ENCODE peak calls at places on chromosomes 12 and 14, in four cellular contexts. D is tibial artery, L is A549, N is heart right ventricle. G is an unnamed sample.
A peak's percentile ranks its signal among the peaks of the same experiment; 100 is the strongest.

GRCh38 chr14:84068288-84068687 is 1461.7 kb upstream of the FLRT2 start:
- DNase-seq in D (no peak), N (no peak), L (no peak), G (no peak)

GRCh38 chr12:132075026-132075713 is 68.9 kb downstream of the DDX51 start:
- DNase-seq in L (no peak), D (no peak), N (no peak), G (no peak)

GRCh38 chr14:44657688-44658388 is 150.8 kb upstream of the FSCB start:
- DNase-seq in L (no peak), D (no peak), N (no peak), G (peak; percentile 11)

GRCh38 chr14:36208690-36209278 is 32.3 kb upstream of the PTCSC3 start:
- DNase-seq in D (no peak), L (no peak), N (no peak), G (no peak)

GRCh38 chr14:45526715-45527549 is 273.9 kb upstream of the MIS18BP1 start:
- DNase-seq in N (no peak), L (peak; percentile 20), D (no peak), G (no peak)

GRCh38 chr14:77921820-77922219 is 121.9 kb downstream of the ADCK1 start:
- DNase-seq in N (no peak), L (no peak), D (no peak), G (no peak)

GRCh38 chr12:57845478-57846284 is 848 bp downstream of the CTDSP2 start:
- DNase-seq in N (peak; percentile 82), L (peak; percentile 55), D (peak; percentile 68), G (peak; percentile 30)

GRCh38 chr12:89768586-89769482 is 60.2 kb upstream of the ATP2B1 start:
- DNase-seq in L (peak; percentile 18), N (no peak), D (no peak), G (peak; percentile 89)

GRCh38 chr12:46452061-46452615 is 79.6 kb upstream of the SLC38A2 start:
- DNase-seq in N (no peak), D (no peak), L (no peak), G (peak; percentile 66)

GRCh38 chr12:52203126-52203921 is 11.5 kb upstream of the KRT80 start:
- DNase-seq in D (peak; percentile 69), N (no peak), L (peak; percentile 66), G (peak; percentile 88)

GRCh38 chr14:54447231-54447692 is 6.1 kb upstream of the CNIH1 start:
- DNase-seq in L (peak; percentile 37), N (no peak), D (no peak), G (peak; percentile 88)

GRCh38 chr12:14892726-14893442 is 7.2 kb upstream of the MGP start:
- DNase-seq in N (no peak), D (peak; percentile 83), L (no peak), G (peak; percentile 48)

GRCh38 chr12:52645120-52645761 is 6.8 kb downstream of the KRT2 start:
- DNase-seq in N (no peak), D (no peak), L (no peak), G (no peak)

GRCh38 chr12:93777249-93777648 is 100.1 kb downstream of the CRADD start:
- DNase-seq in L (no peak), N (no peak), D (no peak), G (peak; percentile 72)

GRCh38 chr14:74427651-74428050 is 1.6 kb upstream of the SYNDIG1L start:
- DNase-seq in L (no peak), D (no peak), N (no peak), G (no peak)

GRCh38 chr12:34405286-34406227 is 383.3 kb downstream of the ALG10 start:
- DNase-seq in N (peak; percentile 3), L (no peak), D (peak; percentile 2), G (no peak)

GRCh38 chr14:104137297-104138097 is 890 bp upstream of the KIF26A start:
- DNase-seq in L (peak; percentile 76), N (peak; percentile 80), D (peak; percentile 46), G (peak; percentile 6)

GRCh38 chr12:108589028-108589839 is 8.7 kb downstream of the TMEM119 start:
- DNase-seq in N (no peak), D (no peak), L (no peak), G (peak; percentile 74)

GRCh38 chr12:46933947-46934346 is 108.2 kb upstream of the SLC38A4 start:
- DNase-seq in N (no peak), D (no peak), L (peak; percentile 22), G (peak; percentile 54)

GRCh38 chr12:132343294-132343972 is 14.0 kb upstream of the GALNT9 start:
- DNase-seq in N (no peak), D (no peak), L (no peak), G (no peak)

GRCh38 chr14:22887260-22887989 is 4.4 kb downstream of the REM2 start:
- DNase-seq in D (no peak), N (no peak), L (peak; percentile 67), G (peak; percentile 90)

DNA sequence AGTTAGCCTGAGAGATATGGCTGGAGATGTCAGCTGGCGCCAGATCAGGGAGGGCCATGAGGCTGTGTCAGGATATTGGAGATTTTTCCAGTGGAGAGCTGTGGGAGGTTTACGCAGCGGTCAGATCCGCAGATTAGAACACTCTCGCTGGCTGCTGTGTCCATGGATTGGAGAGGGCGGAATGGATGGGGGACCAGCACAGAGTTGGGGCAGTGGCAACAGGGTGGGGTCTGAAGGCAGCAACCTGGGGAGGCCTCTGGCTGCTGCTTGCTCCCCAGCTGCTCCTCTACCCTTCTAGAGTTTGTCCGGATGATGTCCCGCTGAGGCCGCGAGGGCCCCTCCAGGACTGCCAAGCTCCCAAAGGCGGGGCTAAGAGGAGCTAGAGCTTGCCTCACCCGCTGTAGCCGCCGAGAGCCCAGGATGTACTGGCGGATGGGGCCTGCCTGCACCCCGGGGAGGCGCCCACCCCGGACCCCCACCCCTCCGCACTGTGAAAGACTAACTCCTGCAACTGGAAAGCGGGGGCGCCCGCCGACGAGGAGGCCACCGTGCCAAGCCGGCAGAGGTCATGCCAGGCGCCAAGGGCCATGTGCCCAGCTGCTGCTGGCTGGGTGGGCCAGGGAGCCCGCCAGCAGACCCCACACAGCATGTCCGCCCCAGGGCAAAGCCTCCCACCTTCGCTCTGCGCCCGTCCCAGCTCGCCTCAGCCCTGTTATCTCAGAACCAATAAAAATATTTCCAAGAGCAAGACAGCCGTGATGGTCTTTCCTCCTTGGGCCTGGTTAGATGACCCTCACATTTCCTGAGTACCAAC is 20.2 kb upstream of the MLEC start:
- DNase-seq in L (no peak), D (no peak), N (no peak), G (no peak)
- H3K4me1 ChIP-seq in L (peaks cover 4% of the 10 kb centered on the region), D (no peaks in the 10 kb centered on the region), N (peaks cover 8% of the 10 kb centered on the region), G (no peaks in the 10 kb centered on the region)

GRCh38 chr14:100726812-100727564 is at the start of gene DLK1:
- DNase-seq in D (no peak), N (no peak), L (no peak), G (no peak)
- H3K4me1 ChIP-seq in D (no peaks in the 10 kb centered on the region), N (no peaks in the 10 kb centered on the region), L (no peaks in the 10 kb centered on the region), G (no peaks in the 10 kb centered on the region)

GRCh38 chr12:11838403-11838802 is 188.9 kb downstream of the ETV6 start:
- DNase-seq in L (no peak), D (peak; percentile 36), N (no peak), G (no peak)
- H3K4me1 ChIP-seq in L (peaks cover 18% of the 10 kb centered on the region), D (no peaks in the 10 kb centered on the region), N (peaks cover 70% of the 10 kb centered on the region), G (no peaks in the 10 kb centered on the region)

DNA sequence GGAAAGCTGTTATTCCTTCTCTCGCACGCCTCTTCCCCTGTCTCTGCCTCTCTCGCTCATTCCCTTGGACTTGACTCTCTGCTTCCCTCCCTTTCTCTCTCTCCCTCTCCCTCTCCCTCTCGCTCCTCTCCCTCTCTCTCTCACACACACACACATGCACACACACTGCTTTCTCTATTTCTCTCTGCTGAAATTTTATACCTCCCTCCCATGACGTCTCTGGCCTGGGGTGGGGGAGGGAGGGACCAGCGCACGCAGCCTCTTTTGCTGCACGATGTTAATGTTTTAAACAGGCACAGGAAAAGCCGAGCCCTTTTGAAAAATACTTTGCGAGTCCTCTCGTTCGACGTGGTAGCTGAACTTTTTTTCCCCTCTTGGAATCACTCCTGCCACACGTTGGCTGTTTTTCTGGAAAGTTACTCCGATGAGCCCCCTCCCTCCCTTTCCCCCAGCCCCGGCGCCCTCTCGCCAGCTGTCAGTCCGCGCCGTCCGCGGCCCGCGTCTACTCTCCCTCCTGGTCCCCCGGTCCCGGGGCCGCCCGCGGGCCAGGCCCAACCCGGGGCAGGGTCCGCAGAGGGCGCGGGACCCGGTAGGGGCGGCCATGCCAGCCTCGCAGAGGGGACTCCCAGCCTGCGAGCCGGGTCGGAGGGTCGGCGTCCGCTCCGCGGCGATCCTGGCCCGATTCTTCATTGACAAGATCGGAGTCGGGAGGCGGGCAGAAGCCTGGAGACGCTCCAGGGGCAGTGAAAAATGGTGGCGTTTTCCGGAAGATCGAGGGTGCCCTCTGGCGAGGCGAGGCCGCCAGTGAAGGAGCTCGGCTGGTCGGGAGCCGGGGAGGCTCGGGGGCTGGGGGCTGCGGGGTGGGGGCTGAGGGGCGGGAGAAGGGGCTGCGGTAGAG is at the start of gene TGFB3:
- DNase-seq in D (peak; percentile 83), L (peak; percentile 70), N (peak; percentile 84), G (peak; percentile 94)
- H3K4me1 ChIP-seq in D (no peaks in the 10 kb centered on the region), L (peaks cover 26% of the 10 kb centered on the region), N (peaks cover 41% of the 10 kb centered on the region), G (peaks cover 28% of the 10 kb centered on the region)

GRCh38 chr14:59246566-59246965 is 58.1 kb downstream of the DAAM1 start:
- DNase-seq in L (no peak), D (no peak), N (no peak), G (peak; percentile 54)

GRCh38 chr14:59248170-59248569 is 59.7 kb downstream of the DAAM1 start:
- DNase-seq in N (no peak), D (no peak), L (no peak), G (no peak)

GRCh38 chr14:59245809-59246295 is 57.4 kb downstream of the DAAM1 start:
- DNase-seq in N (no peak), L (no peak), D (no peak), G (no peak)

GRCh38 chr14:59251811-59252771 is 63.6 kb downstream of the DAAM1 start:
- DNase-seq in D (no peak), L (no peak), N (no peak), G (peak; percentile 95)

GRCh38 chr14:59249029-59249428 is 60.6 kb downstream of the DAAM1 start:
- DNase-seq in D (no peak), N (no peak), L (no peak), G (no peak)
- H3K4me1 ChIP-seq in D (no peaks in the 10 kb centered on the region), N (peaks cover 64% of the 10 kb centered on the region), L (peaks cover 20% of the 10 kb centered on the region), G (peaks cover 2% of the 10 kb centered on the region)

G was measured in fibroblast of lung.